ENCODE peak calls at places on chromosome 10, in four cellular contexts. One of them, this sample, is unnamed.

GRCh38 chr10:6124666-6125065 is 35.8 kb downstream of the RBM17 start:
- DNase-seq in IMR-90: no peak
- DNase-seq in transverse colon: no peak
- DNase-seq in A549: no peak
- DNase-seq in this sample: no peak

GRCh38 chr10:85643839-85644525 is 722.6 kb downstream of the GRID1 start:
- DNase-seq in IMR-90: no peak
- DNase-seq in A549: peak
- DNase-seq in transverse colon: peak
- DNase-seq in this sample: peak

GRCh38 chr10:34696423-34696822 is 118.7 kb downstream of the PARD3 start:
- DNase-seq in transverse colon: no peak
- DNase-seq in IMR-90: peak
- DNase-seq in A549: peak
- DNase-seq in this sample: peak

GRCh38 chr10:110919971-110920881 is 822 bp downstream of the SHOC2 start:
- DNase-seq in transverse colon: peak
- DNase-seq in IMR-90: peak
- DNase-seq in A549: no peak
- DNase-seq in this sample: peak

GRCh38 chr10:88557659-88558058 is 25.5 kb downstream of the RNLS start:
- DNase-seq in IMR-90: peak
- DNase-seq in transverse colon: no peak
- DNase-seq in A549: no peak
- DNase-seq in this sample: no peak

GRCh38 chr10:78164687-78165086 is 131.0 kb downstream of the RPS24 start:
- DNase-seq in A549: no peak
- DNase-seq in IMR-90: no peak
- DNase-seq in transverse colon: no peak
- DNase-seq in this sample: no peak

GRCh38 chr10:132462463-132463332 is 65.7 kb downstream of the PWWP2B start:
- DNase-seq in A549: no peak
- DNase-seq in IMR-90: no peak
- DNase-seq in transverse colon: no peak
- DNase-seq in this sample: no peak

GRCh38 chr10:73723516-73723915 is 20.7 kb upstream of the SEC24C start:
- DNase-seq in transverse colon: no peak
- DNase-seq in IMR-90: no peak
- DNase-seq in A549: no peak
- DNase-seq in this sample: no peak

GRCh38 chr10:33478089-33478674 is 143.7 kb upstream of the NRP1 start:
- DNase-seq in A549: no peak
- DNase-seq in IMR-90: no peak
- DNase-seq in transverse colon: no peak
- DNase-seq in this sample: no peak

GRCh38 chr10:28320799-28321198 is 17.9 kb upstream of the MPP7 start:
- DNase-seq in transverse colon: no peak
- DNase-seq in IMR-90: no peak
- DNase-seq in A549: no peak
- DNase-seq in this sample: no peak
- TF ChIP-seq POLR2A in transverse colon: no peak
- TF ChIP-seq POLR2A in IMR-90: no peak
- TF ChIP-seq POLR2A in A549: no peak
- TF ChIP-seq POLR2A in this sample: no peak

GRCh38 chr10:114943000-114943399 is 5.0 kb downstream of the TRUB1 start:
- DNase-seq in A549: no peak
- DNase-seq in transverse colon: no peak
- DNase-seq in IMR-90: no peak
- DNase-seq in this sample: no peak

GRCh38 chr10:114940735-114941134 is 2.7 kb downstream of the TRUB1 start:
- DNase-seq in A549: no peak
- DNase-seq in transverse colon: no peak
- DNase-seq in IMR-90: peak
- DNase-seq in this sample: no peak

GRCh38 chr10:114938818-114939193 is 811 bp downstream of the TRUB1 start:
- DNase-seq in A549: no peak
- DNase-seq in transverse colon: no peak
- DNase-seq in IMR-90: no peak
- DNase-seq in this sample: no peak

GRCh38 chr10:114933588-114933987 is 4.4 kb upstream of the TRUB1 start:
- DNase-seq in transverse colon: no peak
- DNase-seq in IMR-90: peak
- DNase-seq in A549: no peak
- DNase-seq in this sample: no peak

GRCh38 chr10:114937962-114938817 is at the start of gene TRUB1:
- DNase-seq in A549: peak
- DNase-seq in transverse colon: peak
- DNase-seq in IMR-90: peak
- DNase-seq in this sample: peak
- TF ChIP-seq POLR2A in A549: peak
- TF ChIP-seq POLR2A in transverse colon: peak
- TF ChIP-seq POLR2A in IMR-90: peak
- TF ChIP-seq POLR2A in this sample: peak

GRCh38 chr10:48670978-48671913 is 13.4 kb upstream of the WDFY4 start:
- DNase-seq in IMR-90: no peak
- DNase-seq in A549: no peak
- DNase-seq in transverse colon: peak
- DNase-seq in this sample: no peak

GRCh38 chr10:48672596-48673255 is 11.9 kb upstream of the WDFY4 start:
- DNase-seq in transverse colon: no peak
- DNase-seq in IMR-90: no peak
- DNase-seq in A549: no peak
- DNase-seq in this sample: no peak

GRCh38 chr10:48667960-48668541 is 16.6 kb upstream of the WDFY4 start:
- DNase-seq in transverse colon: peak
- DNase-seq in A549: no peak
- DNase-seq in IMR-90: no peak
- DNase-seq in this sample: no peak

GRCh38 chr10:48677625-48678024 is 7.0 kb upstream of the WDFY4 start:
- DNase-seq in transverse colon: no peak
- DNase-seq in IMR-90: no peak
- DNase-seq in A549: no peak
- DNase-seq in this sample: no peak

DNA sequence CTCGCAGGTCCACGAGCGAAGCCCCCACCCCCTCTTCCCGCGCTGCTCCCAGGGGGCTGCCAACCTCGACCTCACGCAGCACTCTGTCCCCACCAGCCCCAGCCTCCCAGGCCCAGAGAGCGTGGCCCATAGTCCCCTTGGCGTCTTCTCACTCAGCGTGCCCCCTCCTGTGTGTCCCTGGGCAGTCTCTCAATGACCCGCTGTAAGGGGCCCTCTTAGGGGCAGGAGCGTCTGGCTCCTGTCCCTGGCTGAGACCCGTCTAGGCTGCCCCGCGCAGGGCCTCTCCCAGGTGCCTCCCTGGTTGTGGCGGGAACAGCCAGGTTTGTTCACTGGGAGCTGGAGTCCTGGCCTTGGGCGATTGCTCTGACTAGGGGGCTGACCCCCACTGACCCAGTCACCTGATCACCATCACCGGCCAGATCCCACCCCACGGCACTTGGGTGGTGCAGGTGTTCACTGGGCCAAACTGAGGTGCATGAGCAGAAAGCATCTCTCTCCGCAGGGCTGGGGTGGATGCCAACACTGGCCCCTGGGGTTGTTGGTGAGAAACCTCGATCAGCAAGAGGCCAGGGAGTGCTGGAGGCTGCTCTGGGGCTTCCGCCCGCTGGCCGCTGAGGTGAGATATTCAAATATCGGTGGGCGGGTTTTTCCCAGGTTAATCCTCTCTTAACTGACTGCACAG is 12.6 kb upstream of the WDFY4 start:
- DNase-seq in A549: no peak
- DNase-seq in IMR-90: no peak
- DNase-seq in transverse colon: peak
- DNase-seq in this sample: no peak
- TF ChIP-seq POLR2A in A549: no peak
- TF ChIP-seq POLR2A in IMR-90: no peak
- TF ChIP-seq POLR2A in transverse colon: no peak
- TF ChIP-seq POLR2A in this sample: no peak

DNA sequence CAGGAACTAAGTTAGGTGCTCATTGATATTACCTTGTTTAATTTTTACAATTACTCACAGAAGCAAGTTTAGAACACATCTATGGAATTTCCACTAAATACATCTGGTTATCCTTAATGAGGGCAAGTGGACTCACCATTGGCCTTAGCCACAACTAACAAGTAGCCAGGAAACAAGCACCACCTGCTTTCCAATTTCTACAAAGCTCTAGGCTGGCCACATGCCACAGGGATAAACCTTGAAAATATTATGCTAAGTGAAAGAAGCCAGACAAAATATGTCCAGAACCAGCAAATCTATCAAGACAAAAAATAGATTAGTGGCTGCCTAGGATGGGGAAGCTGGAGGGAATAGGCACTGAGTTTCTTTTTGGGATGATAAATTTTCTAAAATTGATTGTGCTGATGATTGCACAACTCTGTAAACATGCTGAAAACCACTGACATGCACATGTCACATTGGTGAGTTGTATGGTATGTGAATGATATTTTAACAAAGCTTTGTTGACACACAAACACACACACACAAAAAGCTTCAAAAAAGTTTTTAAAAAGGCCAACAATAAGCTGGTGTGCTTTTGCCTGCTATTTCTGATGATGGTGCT is 179.4 kb downstream of the CPEB3 start:
- DNase-seq in transverse colon: no peak
- DNase-seq in IMR-90: no peak
- DNase-seq in A549: no peak
- DNase-seq in this sample: no peak
- TF ChIP-seq POLR2A in transverse colon: no peak
- TF ChIP-seq POLR2A in IMR-90: no peak
- TF ChIP-seq POLR2A in A549: no peak
- TF ChIP-seq POLR2A in this sample: no peak